ENCODE peak calls at places on chromosomes 16 and 17, in seven cellular contexts. I is H9, T is neuronal stem cell, A is H1, L is IMR-90, M is mesenchymal stem cell, D is mesendoderm. U is an unnamed sample.

GRCh38 chr16:990516-991291 is 9.1 kb downstream of the SOX8 start:
- DNase-seq in D (no peak), I (no peak), M (no peak), T (no peak), A (no peak), L (no peak), U (no peak)

GRCh38 chr17:17116406-17116805 is 74.1 kb downstream of the MPRIP start:
- DNase-seq in L (no peak), M (no peak), T (no peak), I (no peak), D (no peak), A (no peak), U (no peak)

GRCh38 chr16:50154369-50154947 is 1.4 kb downstream of the TENT4B start:
- DNase-seq in I (no peak), M (no peak), T (no peak), A (no peak), L (no peak), D (peak; percentile 19), U (no peak)

GRCh38 chr16:68921654-68922053 is 78.3 kb downstream of the TANGO6 start:
- DNase-seq in I (no peak), M (peak; percentile 20), T (no peak), A (no peak), L (peak; percentile 75), D (peak; percentile 35), U (peak; percentile 91)

GRCh38 chr17:9890124-9890523 is 14.9 kb downstream of the RCVRN start:
- DNase-seq in L (no peak), I (peak; percentile 95), T (peak; percentile 31), D (peak; percentile 86), M (no peak), A (peak; percentile 89), U (peak; percentile 36)

GRCh38 chr17:34198519-34198918 is 56.6 kb upstream of the CCL2 start:
- DNase-seq in M (no peak), I (no peak), A (no peak), L (no peak), T (no peak), D (no peak), U (no peak)

GRCh38 chr17:57819867-57820266 is 30.0 kb downstream of the MRPS23 start:
- DNase-seq in D (no peak), M (no peak), A (no peak), I (no peak), L (no peak), T (no peak), U (no peak)

GRCh38 chr16:10741844-10742243 is 1.8 kb upstream of the NUBP1 start:
- DNase-seq in T (no peak), L (peak; percentile 36), I (no peak), M (no peak), D (no peak), A (no peak), U (no peak)

GRCh38 chr17:48388955-48389764 is 40.9 kb downstream of the SKAP1 start:
- DNase-seq in I (no peak), T (no peak), A (no peak), L (no peak), M (no peak), D (no peak), U (peak; percentile 90)

GRCh38 chr16:12899529-12900168 is 1.7 kb upstream of the SHISA9 start:
- DNase-seq in A (no peak), D (no peak), M (no peak), I (no peak), T (no peak), L (no peak), U (peak; percentile 12)

GRCh38 chr16:82439678-82440293 is 187.0 kb upstream of the CDH13 start:
- DNase-seq in L (peak; percentile 4), D (peak; percentile 72), A (peak; percentile 57), T (no peak), I (peak; percentile 39), M (peak; percentile 2), U (no peak)

GRCh38 chr17:39872700-39873099 is 4.7 kb downstream of the ZPBP2 start:
- DNase-seq in D (no peak), L (peak; percentile 31), A (no peak), I (no peak), M (peak; percentile 28), T (no peak), U (no peak)

GRCh38 chr17:63854709-63855108 is 12.2 kb upstream of the SMARCD2 start:
- DNase-seq in A (no peak), M (no peak), T (no peak), I (no peak), D (no peak), L (no peak), U (no peak)

GRCh38 chr16:82657239-82657638 is 30.5 kb downstream of the CDH13 start:
- DNase-seq in L (peak; percentile 79), M (peak; percentile 38), D (no peak), A (no peak), I (no peak), T (no peak), U (peak; percentile 31)

GRCh38 chr17:19305761-19306159 is 56.8 kb downstream of the B9D1 start:
- DNase-seq in L (no peak), D (no peak), T (no peak), A (no peak), M (no peak), I (no peak), U (no peak)

GRCh38 chr17:79527286-79527685 is 83.6 kb downstream of the RBFOX3 start:
- DNase-seq in L (no peak), A (no peak), D (no peak), I (no peak), M (no peak), T (no peak), U (no peak)

GRCh38 chr17:26766743-26767142 is 527.2 kb upstream of the WSB1 start:
- DNase-seq in T (no peak), M (no peak), A (no peak), I (no peak), L (no peak), D (no peak), U (no peak)

GRCh38 chr17:64739316-64740058 is 77.4 kb upstream of the SMURF2 start:
- DNase-seq in L (peak; percentile 84), T (no peak), A (no peak), M (peak; percentile 95), D (peak; percentile 34), I (peak; percentile 67), U (no peak)

GRCh38 chr16:48393843-48394703 is 8.9 kb upstream of the SIAH1 start:
- DNase-seq in I (no peak), D (no peak), A (no peak), L (peak; percentile 88), T (no peak), M (no peak), U (no peak)

DNA sequence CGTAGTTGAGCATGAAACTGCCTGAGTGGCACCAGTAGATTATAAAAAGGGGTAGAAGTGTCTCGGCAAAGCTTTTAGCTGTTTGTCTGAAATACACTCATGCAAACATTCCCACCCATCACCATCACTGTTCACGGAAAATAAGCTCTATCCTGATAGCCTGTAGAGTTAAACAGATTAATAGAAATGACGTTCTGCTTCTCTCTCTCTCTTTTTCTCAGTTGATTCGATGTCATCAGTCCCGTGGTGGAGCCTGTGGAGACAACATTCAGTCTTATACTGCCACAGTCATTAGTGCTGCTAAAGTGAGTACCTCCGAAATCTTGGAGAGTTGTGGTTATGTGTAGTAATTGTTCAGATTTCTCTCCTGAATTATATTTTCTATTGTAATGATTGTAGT is 224.7 kb downstream of the BCAS3 start:
- DNase-seq in L (peak; percentile 48), I (no peak), D (no peak), T (no peak), M (no peak), A (no peak), U (no peak)
- H3K23ac ChIP-seq in L (peak overlapping the region; percentile 5), I (no peak overlapping the region), D (no peak overlapping the region), T (no peak overlapping the region), M (no peak overlapping the region), A (no peak overlapping the region), U (no peak overlapping the region)

GRCh38 chr17:43531955-43532354 is 14.2 kb downstream of the ETV4 start:
- DNase-seq in L (no peak), I (no peak), T (no peak), M (peak; percentile 16), A (no peak), D (no peak), U (peak; percentile 80)

GRCh38 chr17:43534909-43535308 is 11.2 kb downstream of the ETV4 start:
- DNase-seq in M (no peak), A (no peak), D (no peak), L (no peak), I (no peak), T (no peak), U (no peak)

GRCh38 chr17:43532581-43532980 is 13.6 kb downstream of the ETV4 start:
- DNase-seq in D (no peak), T (no peak), L (no peak), I (no peak), A (no peak), M (no peak), U (no peak)

GRCh38 chr17:43533699-43534098 is 12.4 kb downstream of the ETV4 start:
- DNase-seq in M (no peak), L (no peak), T (no peak), D (no peak), I (no peak), A (no peak), U (no peak)

DNA sequence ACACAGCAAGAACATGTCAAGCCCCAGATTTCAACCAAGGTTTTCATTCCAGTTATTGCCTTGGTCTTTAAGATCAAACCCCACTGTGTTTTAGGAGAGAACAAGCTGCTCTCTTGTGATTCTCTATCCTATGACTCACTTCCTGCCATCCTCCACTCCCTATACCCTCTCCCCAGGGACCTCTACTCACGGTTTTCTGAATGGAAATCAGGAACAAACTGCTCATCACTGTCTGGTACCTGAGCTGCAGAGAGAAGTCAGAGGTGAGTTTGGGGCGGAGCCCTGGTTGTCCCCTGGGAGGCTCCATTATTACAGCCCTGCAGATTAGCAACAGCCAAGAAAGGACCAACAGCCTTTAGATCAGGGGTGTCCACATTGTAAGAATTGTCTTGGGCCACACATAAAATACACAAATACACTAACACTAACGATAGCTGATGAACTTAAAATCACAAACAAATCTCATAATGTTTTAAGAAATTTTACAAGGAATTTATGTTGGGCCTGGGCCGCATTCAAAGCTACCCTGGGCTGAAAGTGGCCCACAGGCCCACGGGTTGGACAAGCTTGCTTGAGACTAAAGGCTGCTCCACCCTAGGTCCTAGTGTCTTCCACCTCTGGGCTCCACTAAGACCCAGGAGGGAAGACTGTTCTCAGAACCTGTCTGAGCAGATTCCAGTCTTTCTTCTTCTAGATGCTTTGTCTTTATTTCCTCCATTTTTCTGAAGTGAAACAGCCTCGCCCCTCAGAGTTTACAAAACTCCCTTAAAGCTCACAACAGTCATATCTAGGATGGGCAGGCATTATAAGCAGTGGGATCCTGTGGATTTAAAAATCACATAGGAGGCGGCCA is 9.7 kb downstream of the ETV4 start:
- DNase-seq in D (peak; percentile 82), I (peak; percentile 46), M (peak; percentile 83), A (no peak), L (peak; percentile 71), T (no peak), U (peak; percentile 94)
- H3K23ac ChIP-seq in D (no peak overlapping the region), I (no peak overlapping the region), M (no peak overlapping the region), A (no peak overlapping the region), L (peak overlapping the region; percentile 72), T (no peak overlapping the region), U (no peak overlapping the region)

DNA sequence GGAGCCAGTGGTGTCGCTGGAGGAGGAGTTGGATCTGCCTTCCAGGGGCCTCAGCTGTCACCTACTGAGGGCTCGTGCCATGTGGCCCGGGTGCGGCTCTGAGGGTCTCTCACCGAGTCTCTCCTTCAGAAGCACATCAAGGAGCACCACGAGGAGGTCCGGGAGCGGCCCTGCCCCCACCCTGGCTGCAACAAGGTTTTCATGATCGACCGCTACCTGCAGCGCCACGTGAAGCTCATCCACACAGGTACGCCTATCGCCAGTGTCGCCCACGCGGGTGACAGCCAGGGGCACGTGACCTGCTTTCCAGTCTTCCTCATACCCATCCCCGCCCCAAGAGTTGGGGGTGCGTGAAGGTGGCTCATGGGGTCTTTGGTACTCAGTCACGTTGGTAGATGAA is 12.5 kb downstream of the ZNF276 start:
- DNase-seq in L (no peak), T (no peak), D (no peak), I (no peak), M (no peak), A (no peak), U (no peak)
- H3K23ac ChIP-seq in L (no peak overlapping the region), T (no peak overlapping the region), D (no peak overlapping the region), I (no peak overlapping the region), M (no peak overlapping the region), A (no peak overlapping the region), U (no peak overlapping the region)

GRCh38 chr17:60109161-60109560 is 30.4 kb upstream of the HEATR6 start:
- DNase-seq in D (no peak), M (no peak), L (no peak), A (no peak), T (no peak), I (no peak), U (no peak)
- H3K23ac ChIP-seq in D (no peak overlapping the region), M (no peak overlapping the region), L (no peak overlapping the region), A (no peak overlapping the region), T (no peak overlapping the region), I (no peak overlapping the region), U (no peak overlapping the region)